ENCODE peak calls at places on chromosomes 4 and X, in seven cellular contexts. R is hepatocyte, N is GM06990, G is lower lobe of right lung, F is mammary epithelial cell, D is pancreas, H is PC-3. A is an unnamed sample.
A peak's percentile ranks its signal among the peaks of the same experiment; 100 is the strongest.

GRCh38 chr4:47837582-47838294 is at the start of gene CORIN:
- DNase-seq in R (peak; percentile 48), G (peak; percentile 55), D (peak; percentile 40), N (no peak), H (peak; percentile 15), F (no peak), A (no peak)

GRCh38 chr4:147303506-147303905 is 177.4 kb upstream of the EDNRA start:
- DNase-seq in D (no peak), G (no peak), R (no peak), H (no peak), N (no peak), F (no peak), A (no peak)

GRCh38 chr4:152087335-152087734 is 326.5 kb upstream of the GATB start:
- DNase-seq in G (no peak), N (no peak), D (no peak), R (peak; percentile 58), H (no peak), F (no peak), A (no peak)

GRCh38 chr4:151325320-151326246 is at the start of gene SH3D19:
- DNase-seq in G (peak; percentile 79), D (peak; percentile 72), H (peak; percentile 85), R (peak; percentile 87), N (no peak), F (peak; percentile 78), A (peak; percentile 69)

GRCh38 chr4:24433515-24434192 is 150.7 kb downstream of the DHX15 start:
- DNase-seq in F (no peak), R (peak; percentile 23), G (no peak), H (no peak), N (no peak), D (no peak), A (no peak)

GRCh38 chr4:141636771-141637460 is 533 bp downstream of the IL15 start:
- DNase-seq in G (peak; percentile 65), R (peak; percentile 70), D (peak; percentile 46), F (peak; percentile 73), H (peak; percentile 74), N (peak; percentile 70), A (peak; percentile 27)

GRCh38 chrX:10634681-10635161 is 14.3 kb upstream of the MID1 start:
- DNase-seq in F (peak; percentile 95), R (no peak), H (peak; percentile 95), D (no peak), G (no peak), N (no peak), A (peak; percentile 96)

GRCh38 chr4:37685211-37685725 is 908 bp downstream of the RELL1 start:
- DNase-seq in H (no peak), G (no peak), R (peak; percentile 47), F (peak; percentile 30), D (no peak), N (no peak), A (peak; percentile 27)

GRCh38 chr4:19774690-19775256 is 476.9 kb upstream of the SLIT2 start:
- DNase-seq in R (no peak), D (no peak), H (peak; percentile 29), N (no peak), F (no peak), G (no peak), A (no peak)

GRCh38 chrX:14676431-14676830 is 147.1 kb downstream of the GLRA2 start:
- DNase-seq in G (no peak), D (no peak), H (peak; percentile 9), F (no peak), R (no peak), N (no peak), A (peak; percentile 17)

GRCh38 chrX:14243823-14244222 is 214.1 kb upstream of the GEMIN8 start:
- DNase-seq in G (no peak), R (no peak), D (no peak), F (no peak), N (no peak), H (no peak), A (no peak)

GRCh38 chr4:140188975-140189374 is 35.0 kb upstream of the MAML3 start:
- DNase-seq in G (peak; percentile 49), H (peak; percentile 23), R (peak; percentile 16), D (peak; percentile 19), N (no peak), F (peak; percentile 38), A (peak; percentile 65)

GRCh38 chr4:138507527-138507926 is 265.4 kb upstream of the SLC7A11 start:
- DNase-seq in R (peak; percentile 22), H (no peak), D (no peak), N (no peak), F (no peak), G (no peak), A (no peak)

GRCh38 chr4:94639298-94639697 is 118.5 kb upstream of the BMPR1B start:
- DNase-seq in F (no peak), H (no peak), N (no peak), D (no peak), R (no peak), G (no peak), A (no peak)

GRCh38 chr4:173919861-173920260 is 363.6 kb downstream of the FBXO8 start:
- DNase-seq in F (no peak), G (no peak), H (no peak), D (no peak), R (no peak), N (no peak), A (no peak)

GRCh38 chr4:122775987-122776836 is 43.7 kb downstream of the BBS12 start:
- DNase-seq in H (no peak), D (no peak), R (no peak), G (no peak), N (no peak), F (peak; percentile 60), A (peak; percentile 66)

GRCh38 chr4:122775039-122775438 is 42.5 kb downstream of the BBS12 start:
- DNase-seq in G (no peak), H (no peak), F (no peak), R (no peak), D (no peak), N (no peak), A (no peak)

GRCh38 chr4:122773021-122773420 is 40.5 kb downstream of the BBS12 start:
- DNase-seq in N (no peak), R (no peak), G (no peak), F (no peak), D (no peak), H (no peak), A (no peak)

GRCh38 chr4:122771724-122772123 is 39.2 kb downstream of the BBS12 start:
- DNase-seq in N (no peak), H (no peak), R (no peak), F (no peak), D (no peak), G (no peak), A (no peak)

DNA sequence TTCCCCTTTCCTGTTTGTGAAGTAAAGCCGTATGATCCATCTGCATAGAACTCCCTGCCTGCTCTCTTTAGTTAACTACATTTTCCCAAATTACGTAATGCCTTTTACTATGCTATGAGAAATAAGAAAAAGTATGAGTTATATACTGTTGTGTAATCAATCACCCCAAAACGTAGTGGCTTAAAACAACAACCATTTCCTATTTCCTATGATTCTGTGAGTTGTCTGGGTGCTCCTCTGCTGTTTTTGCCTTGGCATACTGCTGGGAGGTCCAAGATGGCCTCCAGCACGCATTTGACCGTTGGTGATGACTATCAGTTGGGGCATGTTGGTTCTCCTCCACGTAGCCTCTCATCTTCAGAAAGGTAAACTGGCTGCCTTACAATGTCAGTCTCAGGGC is 39.8 kb downstream of the BBS12 start:
- DNase-seq in G (no peak), H (no peak), N (no peak), F (peak; percentile 80), D (no peak), R (no peak), A (peak; percentile 74)
- TF ChIP-seq CTCF in G (no peak), H (no peak), N (no peak), F (no peak), D (no peak), R (no peak), A (no peak)

GRCh38 chr4:113462286-113462685 is 299.3 kb downstream of the CAMK2D start:
- DNase-seq in D (no peak), R (no peak), H (no peak), G (no peak), N (no peak), F (no peak), A (no peak)
- H3K36me3 ChIP-seq in D (no peaks in the 10 kb centered on the region), R (no peaks in the 10 kb centered on the region), H (no peaks in the 10 kb centered on the region), G (peaks cover 32% of the 10 kb centered on the region), N (no peaks in the 10 kb centered on the region), F (peaks cover 7% of the 10 kb centered on the region), A (peaks cover 1% of the 10 kb centered on the region)

DNA sequence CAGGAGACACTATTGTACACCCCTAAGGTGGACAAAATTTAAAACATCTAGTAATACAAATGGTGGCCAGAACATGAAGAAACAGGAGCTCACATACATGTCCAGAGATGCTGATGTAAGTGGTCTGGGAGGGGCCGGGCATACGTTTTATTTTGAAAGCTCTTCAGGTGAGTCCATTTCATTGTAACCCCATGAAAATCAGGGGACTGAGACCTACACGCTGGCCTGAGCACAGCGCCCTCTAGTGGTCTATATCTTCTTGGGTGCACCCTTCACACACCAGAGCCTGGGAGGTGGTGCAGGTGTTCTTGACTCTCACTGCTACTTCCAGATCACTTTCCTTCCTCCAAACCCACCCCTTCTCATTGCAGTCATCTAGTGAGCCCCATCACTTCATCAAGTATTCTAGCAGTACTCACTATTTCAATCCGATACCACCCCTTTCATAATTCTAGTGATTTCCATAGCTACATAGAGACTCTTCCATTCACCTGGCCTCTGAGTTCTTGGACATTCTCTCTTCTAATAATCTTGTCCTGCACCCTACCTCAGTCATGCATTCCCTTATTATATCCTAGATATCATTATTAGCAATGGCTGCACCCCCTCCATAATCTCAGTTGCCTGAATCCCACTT is 4.3 kb upstream of the TLR6 start:
- DNase-seq in R (peak; percentile 69), N (peak; percentile 21), H (peak; percentile 61), D (peak; percentile 56), G (peak; percentile 60), F (peak; percentile 47), A (peak; percentile 47)
- TF ChIP-seq CTCF in R (peak; percentile 57), N (peak; percentile 88), H (peak; percentile 85), D (peak; percentile 65), G (peak; percentile 71), F (peak; percentile 86), A (peak; percentile 85)

DNA sequence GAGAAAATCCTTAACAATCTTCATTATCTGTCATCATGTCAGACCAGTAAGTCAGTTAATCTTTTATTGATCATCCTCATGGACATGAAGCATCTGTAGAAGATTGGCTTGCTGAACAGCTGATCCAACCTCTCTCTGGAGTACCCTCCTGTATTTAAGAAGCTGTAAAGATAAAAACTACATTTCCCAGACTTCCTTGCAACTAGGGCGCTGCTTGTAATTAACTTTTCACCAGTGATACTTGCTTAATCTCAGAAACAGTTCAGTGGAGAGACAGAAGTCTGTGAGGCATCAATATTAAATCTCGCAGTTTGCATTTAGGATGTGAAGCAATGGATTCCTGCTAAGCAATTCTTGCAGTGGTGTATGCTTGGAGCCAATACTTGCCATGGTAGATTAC is 36.0 kb upstream of the SMARCA5 start:
- DNase-seq in N (no peak), G (no peak), D (no peak), H (no peak), F (no peak), R (no peak), A (no peak)
- H3K36me3 ChIP-seq in N (no peaks in the 10 kb centered on the region), G (peaks cover 12% of the 10 kb centered on the region), D (no peaks in the 10 kb centered on the region), H (no peaks in the 10 kb centered on the region), F (no peaks in the 10 kb centered on the region), R (no peaks in the 10 kb centered on the region), A (no peaks in the 10 kb centered on the region)

A was measured in bronchial epithelial cell.